ENCODE peak calls at places on chromosomes 5 and 9, in seven cellular contexts. X is midbrain; Y is AG10803; B is activated CD8-positive, alpha-beta T cell treated with anti-CD3 and anti-CD28 coated beads for 36 hours; F is AML-193; A is neuronal stem cell; O is cardiac muscle cell. C is an unnamed sample.

GRCh38 chr5:91302335-91302734 is 80.8 kb downstream of the ARRDC3 start:
- DNase-seq in A (no peak), X (no peak), Y (no peak), B (no peak), O (peak; percentile 8), F (no peak), C (no peak)

GRCh38 chr9:114779352-114779845 is 26.4 kb downstream of the TNFSF15 start:
- DNase-seq in Y (no peak), X (no peak), A (no peak), F (no peak), O (no peak), B (no peak), C (peak; percentile 91)

GRCh38 chr9:27566118-27566517 is 7.2 kb downstream of the C9orf72 start:
- DNase-seq in O (peak; percentile 18), X (no peak), A (no peak), F (no peak), Y (no peak), B (no peak), C (no peak)

GRCh38 chr5:132394681-132395259 is 25.3 kb downstream of the SLC22A5 start:
- DNase-seq in Y (no peak), B (no peak), X (no peak), O (no peak), F (no peak), A (no peak), C (peak; percentile 89)

GRCh38 chr9:69824497-69825252 is 4.1 kb downstream of the CFAP95 start:
- DNase-seq in X (no peak), O (no peak), B (no peak), A (no peak), F (no peak), Y (no peak), C (no peak)

GRCh38 chr5:123559434-123559775 is 47.4 kb downstream of the CSNK1G3 start:
- DNase-seq in O (peak; percentile 4), B (no peak), F (no peak), A (no peak), X (no peak), Y (peak; percentile 61), C (no peak)

GRCh38 chr5:78615697-78616096 is 32.9 kb downstream of the LHFPL2 start:
- DNase-seq in X (no peak), B (no peak), Y (no peak), F (no peak), A (no peak), O (no peak), C (no peak)

GRCh38 chr9:69412741-69413150 is 87.7 kb downstream of the ENTREP1 start:
- DNase-seq in B (peak; percentile 4), X (peak; percentile 65), A (peak; percentile 58), O (peak; percentile 84), Y (peak; percentile 69), F (no peak), C (no peak)

GRCh38 chr5:124654418-124654817 is 92.0 kb downstream of the ZNF608 start:
- DNase-seq in Y (no peak), F (no peak), A (no peak), B (no peak), X (no peak), O (no peak), C (no peak)

GRCh38 chr9:3760031-3760430 is 234.2 kb upstream of the RFX3 start:
- DNase-seq in B (no peak), A (peak; percentile 21), X (no peak), O (no peak), Y (no peak), F (no peak), C (peak; percentile 28)

GRCh38 chr9:79026311-79026710 is 545.5 kb upstream of the TLE4 start:
- DNase-seq in X (no peak), B (no peak), O (no peak), Y (peak; percentile 25), F (no peak), A (no peak), C (peak; percentile 88)

GRCh38 chr5:91240175-91240574 is 142.9 kb downstream of the ARRDC3 start:
- DNase-seq in F (no peak), O (no peak), B (no peak), X (no peak), A (no peak), Y (no peak), C (no peak)

GRCh38 chr9:97874617-97875016 is 21.6 kb downstream of the FOXE1 start:
- DNase-seq in F (no peak), A (no peak), O (no peak), X (no peak), Y (no peak), B (no peak), C (no peak)

GRCh38 chr9:112863781-112864180 is 26.9 kb downstream of the SLC46A2 start:
- DNase-seq in F (no peak), X (no peak), B (peak; percentile 10), O (no peak), A (no peak), Y (no peak), C (no peak)

GRCh38 chr9:135648494-135649410 is 9.4 kb upstream of the GLT6D1 start:
- DNase-seq in B (no peak), O (no peak), A (no peak), Y (no peak), X (no peak), F (no peak), C (no peak)

GRCh38 chr9:123396007-123396511 is 40.1 kb downstream of the CRB2 start:
- DNase-seq in B (no peak), A (no peak), X (no peak), F (no peak), O (no peak), Y (no peak), C (no peak)

GRCh38 chr9:113963017-113963620 is 87.0 kb downstream of the ZNF618 start:
- DNase-seq in B (peak; percentile 62), X (peak; percentile 10), A (peak; percentile 30), O (peak; percentile 77), F (peak; percentile 21), Y (peak; percentile 44), C (no peak)

GRCh38 chr9:36039696-36040095 is 3.0 kb downstream of the RECK start:
- DNase-seq in Y (peak; percentile 88), B (no peak), F (no peak), A (no peak), O (peak; percentile 64), X (no peak), C (no peak)

GRCh38 chr5:174091006-174091578 is 45.6 kb downstream of the NSG2 start:
- DNase-seq in X (peak; percentile 19), Y (no peak), F (no peak), A (no peak), B (no peak), O (no peak), C (no peak)

GRCh38 chr9:34437006-34437925 is 21.1 kb downstream of the FAM219A start:
- DNase-seq in F (peak; percentile 55), Y (peak; percentile 73), X (peak; percentile 65), B (peak; percentile 81), A (peak; percentile 77), O (peak; percentile 90), C (peak; percentile 69)

GRCh38 chr9:112493738-112494137 is 7.1 kb downstream of the KIAA1958 start:
- DNase-seq in X (no peak), F (no peak), O (peak; percentile 6), A (no peak), B (no peak), Y (peak; percentile 76), C (no peak)

GRCh38 chr9:93121316-93122241 is 12.5 kb downstream of the NINJ1 start:
- DNase-seq in B (peak; percentile 1), Y (no peak), F (no peak), A (no peak), O (no peak), X (no peak), C (no peak)

GRCh38 chr9:78239506-78239905 is 3.6 kb downstream of the CEP78 start:
- DNase-seq in F (no peak), O (no peak), X (no peak), Y (no peak), B (no peak), A (no peak), C (peak; percentile 7)

GRCh38 chr5:111454198-111454606 is 58.1 kb downstream of the STARD4 start:
- DNase-seq in Y (no peak), O (peak; percentile 13), F (no peak), B (no peak), A (no peak), X (no peak), C (peak; percentile 89)

GRCh38 chr5:43484049-43484849 is 584 bp upstream of the TMEM267 start:
- DNase-seq in F (peak; percentile 77), Y (peak; percentile 83), A (peak; percentile 72), O (peak; percentile 88), X (peak; percentile 89), B (peak; percentile 93), C (peak; percentile 84)

GRCh38 chr5:142184939-142185526 is 76.5 kb downstream of the NDFIP1 start:
- DNase-seq in B (no peak), O (peak; percentile 64), A (no peak), F (no peak), X (no peak), Y (peak; percentile 64), C (no peak)

GRCh38 chr9:31669311-31669710 is 715.1 kb upstream of the ACO1 start:
- DNase-seq in X (no peak), Y (no peak), A (no peak), B (no peak), F (no peak), O (no peak), C (no peak)

GRCh38 chr5:167245871-167246270 is 1045.6 kb upstream of the WWC1 start:
- DNase-seq in Y (no peak), F (no peak), B (no peak), X (no peak), A (no peak), O (no peak), C (no peak)

GRCh38 chr5:67010684-67011409 is 185.8 kb downstream of the CD180 start:
- DNase-seq in F (no peak), O (peak; percentile 40), B (no peak), X (no peak), Y (peak; percentile 43), A (no peak), C (no peak)

GRCh38 chr9:3865373-3865772 is 339.6 kb upstream of the RFX3 start:
- DNase-seq in Y (peak; percentile 73), F (no peak), A (no peak), B (no peak), O (peak; percentile 35), X (no peak), C (no peak)

GRCh38 chr9:80968611-80969010 is 720.7 kb downstream of the TLE1 start:
- DNase-seq in O (peak; percentile 65), F (no peak), Y (peak; percentile 18), X (no peak), B (no peak), A (no peak), C (no peak)

GRCh38 chr5:138792181-138792808 is 39.1 kb downstream of the CTNNA1 start:
- DNase-seq in B (peak; percentile 24), X (no peak), Y (peak; percentile 30), A (no peak), O (no peak), F (no peak), C (no peak)

GRCh38 chr5:142539154-142539740 is 146.6 kb downstream of the FGF1 start:
- DNase-seq in F (no peak), A (no peak), X (no peak), O (no peak), B (no peak), Y (no peak), C (no peak)

GRCh38 chr9:83956288-83957028 is 23.6 kb downstream of the HNRNPK start:
- DNase-seq in Y (peak; percentile 65), O (peak; percentile 74), X (peak; percentile 80), F (no peak), B (peak; percentile 76), A (no peak), C (peak; percentile 46)

GRCh38 chr5:148708854-148709253 is 54.5 kb upstream of the HTR4 start:
- DNase-seq in X (no peak), A (no peak), O (no peak), F (no peak), Y (no peak), B (peak; percentile 69), C (no peak)

GRCh38 chr9:129595323-129595741 is 25.6 kb downstream of the C9orf50 start:
- DNase-seq in F (peak; percentile 39), B (no peak), A (no peak), O (peak; percentile 38), X (no peak), Y (peak; percentile 53), C (no peak)

GRCh38 chr9:21931428-21931827 is 62.8 kb downstream of the CDKN2A start:
- DNase-seq in O (no peak), X (no peak), B (no peak), F (no peak), A (no peak), Y (peak; percentile 1), C (no peak)

GRCh38 chr9:129857207-129857606 is 21.9 kb downstream of the USP20 start:
- DNase-seq in X (no peak), A (no peak), O (no peak), F (no peak), Y (no peak), B (no peak), C (no peak)

C was measured in DMS79 treated with DMSO at 0.1 percent for 48 hours.